ENCODE peak calls at places on chromosomes 3 and 15, in seven cellular contexts. X, B, L, W, G, Z and N are unnamed samples.

GRCh38 chr3:183818706-183819624 is 6.4 kb downstream of the MAP6D1 start:
- DNase-seq in X (peak; percentile 39), B (no peak), L (no peak), W (no peak), G (no peak), Z (no peak), N (no peak)

GRCh38 chr15:95937128-95937528 is 393.4 kb upstream of the NR2F2 start:
- DNase-seq in X (no peak), B (no peak), L (no peak), W (no peak), G (no peak), Z (no peak), N (no peak)

GRCh38 chr3:64686446-64686908 is 1.3 kb downstream of the ADAMTS9 start:
- DNase-seq in X (no peak), B (no peak), L (no peak), W (peak; percentile 59), G (no peak), Z (no peak), N (peak; percentile 17)

GRCh38 chr3:160950542-160950941 is 154.6 kb downstream of the B3GALNT1 start:
- DNase-seq in X (no peak), B (no peak), L (no peak), W (no peak), G (no peak), Z (no peak), N (no peak)

GRCh38 chr3:189714991-189715961 is 84.1 kb downstream of the TP63 start:
- DNase-seq in X (no peak), B (no peak), L (no peak), W (no peak), G (no peak), Z (no peak), N (peak; percentile 11)

GRCh38 chr3:134879991-134880390 is 84.9 kb downstream of the EPHB1 start:
- DNase-seq in X (no peak), B (no peak), L (no peak), W (no peak), G (no peak), Z (no peak), N (no peak)

GRCh38 chr3:10437272-10437994 is 68.0 kb downstream of the ATP2B2 start:
- DNase-seq in X (no peak), B (no peak), L (peak; percentile 30), W (peak; percentile 2), G (no peak), Z (peak; percentile 6), N (peak; percentile 74)

GRCh38 chr3:64011685-64012084 is 11.6 kb downstream of the PSMD6 start:
- DNase-seq in X (no peak), B (no peak), L (no peak), W (no peak), G (no peak), Z (no peak), N (no peak)